ENCODE peak calls at places on chromosomes 7 and 10, in nine cellular contexts. J is stimulated activated CD4-positive, alpha-beta T cell treated with anti-CD3 and anti-CD28 coated beads, Interleukin-2, amount 100 ng/mL, for 48 hours; F is activated CD8-positive, alpha-beta memory T cell treated with anti-CD3 and anti-CD28 coated beads for 24 hours; B is nephron progenitor cell; C is CD8-positive, alpha-beta memory T cell; E is fibroblast of the aortic adventitia; H is dermis microvascular lymphatic vessel endothelial cell; S is midbrain; V is RCC 7860. P is an unnamed sample.

GRCh38 chr7:64686493-64687184 is 20.7 kb downstream of the ZNF107 start:
- DNase-seq in J (peak; percentile 13), E (no peak), H (no peak), S (no peak), F (no peak), B (no peak), V (no peak), C (no peak), P (no peak)

GRCh38 chr7:157309990-157310668 is 26.7 kb upstream of the DNAJB6 start:
- DNase-seq in S (peak; percentile 56), B (no peak), V (peak; percentile 100), H (peak; percentile 70), E (peak; percentile 89), F (no peak), C (no peak), J (no peak), P (peak; percentile 90)

GRCh38 chr7:142158741-142159496 is 47.4 kb downstream of the MGAM2 start:
- DNase-seq in C (no peak), E (no peak), B (no peak), S (no peak), V (no peak), H (no peak), J (no peak), F (no peak), P (no peak)

GRCh38 chr10:70476249-70477035 is 2.1 kb upstream of the PALD1 start:
- DNase-seq in C (no peak), F (no peak), J (no peak), H (no peak), E (no peak), V (no peak), B (no peak), S (no peak), P (no peak)

GRCh38 chr7:105098863-105099515 is 85.0 kb downstream of the KMT2E start:
- DNase-seq in B (no peak), S (no peak), H (peak; percentile 45), E (no peak), J (no peak), C (no peak), F (no peak), V (no peak), P (no peak)

GRCh38 chr7:19351756-19352155 is 206.5 kb upstream of the FERD3L start:
- DNase-seq in E (no peak), H (no peak), J (no peak), F (no peak), B (no peak), C (no peak), S (no peak), V (no peak), P (no peak)

GRCh38 chr10:114388275-114388674 is 16.0 kb downstream of the AFAP1L2 start:
- DNase-seq in E (no peak), J (no peak), F (no peak), H (peak; percentile 24), C (no peak), B (no peak), S (no peak), V (peak; percentile 61), P (no peak)

GRCh38 chr10:124152781-124153600 is 59.6 kb upstream of the CHST15 start:
- DNase-seq in V (peak; percentile 96), H (peak; percentile 96), E (peak; percentile 79), S (no peak), F (peak; percentile 68), C (no peak), J (peak; percentile 30), B (no peak), P (peak; percentile 51)

GRCh38 chr7:143238289-143238995 is 16.6 kb downstream of the TAS2R40 start:
- DNase-seq in H (no peak), C (no peak), S (no peak), B (no peak), J (no peak), F (no peak), E (no peak), V (no peak), P (no peak)

GRCh38 chr7:28990200-28990960 is 32.2 kb upstream of the TRIL start:
- DNase-seq in S (no peak), J (no peak), B (peak; percentile 41), V (no peak), F (no peak), C (no peak), H (no peak), E (peak; percentile 46), P (no peak)

GRCh38 chr10:100728928-100729876 is 16.2 kb upstream of the PAX2 start:
- DNase-seq in V (peak; percentile 68), F (peak; percentile 68), S (no peak), H (peak; percentile 19), E (peak; percentile 18), C (no peak), J (no peak), B (peak; percentile 81), P (no peak)

GRCh38 chr7:105975770-105976428 is 12.8 kb downstream of the CDHR3 start:
- DNase-seq in E (peak; percentile 29), V (no peak), J (no peak), F (peak; percentile 37), H (no peak), B (no peak), S (no peak), C (no peak), P (peak; percentile 38)

GRCh38 chr10:87646920-87647319 is 12.8 kb upstream of the PAPSS2 start:
- DNase-seq in F (no peak), C (no peak), E (peak; percentile 9), H (no peak), V (no peak), J (no peak), B (no peak), S (no peak), P (no peak)

GRCh38 chr7:104993217-104993857 is 20.7 kb upstream of the KMT2E start:
- DNase-seq in C (no peak), H (no peak), F (no peak), J (no peak), E (no peak), B (no peak), S (no peak), V (no peak), P (no peak)

GRCh38 chr10:124736491-124737136 is 7.6 kb downstream of the FAM53B start:
- DNase-seq in B (no peak), F (peak; percentile 59), V (peak; percentile 59), C (no peak), E (peak; percentile 90), S (peak; percentile 75), H (peak; percentile 47), J (no peak), P (peak; percentile 56)

GRCh38 chr7:50632561-50633413 is 67.6 kb upstream of the DDC start:
- DNase-seq in F (peak; percentile 80), B (peak; percentile 49), C (peak; percentile 75), E (peak; percentile 40), V (peak; percentile 24), S (no peak), J (peak; percentile 52), H (peak; percentile 71), P (no peak)

GRCh38 chr7:12550956-12551355 is 19.6 kb upstream of the SCIN start:
- DNase-seq in V (no peak), E (no peak), C (no peak), F (no peak), J (no peak), B (no peak), S (no peak), H (no peak), P (peak; percentile 2)

GRCh38 chr7:27940341-27940740 is 200.4 kb downstream of the TAX1BP1 start:
- DNase-seq in C (no peak), B (no peak), F (no peak), H (no peak), J (no peak), E (no peak), V (no peak), S (peak; percentile 80), P (no peak)

GRCh38 chr7:29865526-29865925 is 59.2 kb downstream of the WIPF3 start:
- DNase-seq in J (no peak), C (no peak), B (no peak), V (peak; percentile 54), E (peak; percentile 90), H (peak; percentile 69), F (no peak), S (no peak), P (no peak)

GRCh38 chr7:27677912-27678612 is 15.4 kb upstream of the HIBADH start:
- DNase-seq in B (no peak), C (no peak), V (peak; percentile 98), H (peak; percentile 73), F (no peak), J (no peak), S (no peak), E (peak; percentile 94), P (peak; percentile 80)

GRCh38 chr7:91568138-91568537 is 303.9 kb downstream of the FZD1 start:
- DNase-seq in C (no peak), V (no peak), E (no peak), B (no peak), F (no peak), J (no peak), S (no peak), H (no peak), P (no peak)

GRCh38 chr10:70145166-70145665 is 1.3 kb downstream of the TYSND1 start:
- DNase-seq in S (no peak), B (no peak), F (no peak), C (no peak), E (peak; percentile 24), H (no peak), V (no peak), J (no peak), P (no peak)

GRCh38 chr7:137597856-137598255 is 248.9 kb downstream of the DGKI start:
- DNase-seq in F (no peak), B (no peak), H (no peak), E (no peak), V (no peak), C (no peak), S (no peak), J (no peak), P (no peak)

GRCh38 chr7:134473861-134474291 is 15.0 kb upstream of the AKR1B1 start:
- DNase-seq in S (no peak), F (no peak), B (no peak), J (no peak), C (no peak), E (peak; percentile 45), H (no peak), V (no peak), P (no peak)

GRCh38 chr10:69337312-69338132 is 59.2 kb downstream of the HK1 start:
- DNase-seq in S (no peak), V (peak; percentile 44), C (no peak), J (no peak), F (no peak), E (peak; percentile 82), B (no peak), H (peak; percentile 49), P (peak; percentile 34)

GRCh38 chr7:80711521-80711920 is 73.1 kb downstream of the CD36 start:
- DNase-seq in V (peak; percentile 41), S (no peak), J (no peak), B (no peak), F (no peak), H (no peak), E (peak; percentile 69), C (no peak), P (no peak)

GRCh38 chr7:73423519-73424485 is 9.8 kb upstream of the FZD9 start:
- DNase-seq in J (no peak), B (peak; percentile 69), S (peak; percentile 66), E (no peak), F (no peak), C (no peak), H (peak; percentile 71), V (no peak), P (no peak)

P was measured in AG04450.